ENCODE peak calls at places on chromosome 6, in four cellular contexts. One of them, this sample, is unnamed.

GRCh38 chr6:3031857-3032256 is 32.2 kb downstream of the NQO2 start:
- DNase-seq in foreskin keratinocyte: no peak
- DNase-seq in fibroblast of pulmonary artery: no peak
- DNase-seq in stimulated activated naive CD4-positive, alpha-beta T cell: peak
- DNase-seq in this sample: no peak

GRCh38 chr6:168380956-168381605 is 59.9 kb upstream of the SMOC2 start:
- DNase-seq in foreskin keratinocyte: no peak
- DNase-seq in fibroblast of pulmonary artery: no peak
- DNase-seq in stimulated activated naive CD4-positive, alpha-beta T cell: no peak
- DNase-seq in this sample: no peak

GRCh38 chr6:139925894-139926641 is 551.6 kb upstream of the CITED2 start:
- DNase-seq in foreskin keratinocyte: no peak
- DNase-seq in fibroblast of pulmonary artery: peak
- DNase-seq in stimulated activated naive CD4-positive, alpha-beta T cell: no peak
- DNase-seq in this sample: no peak

GRCh38 chr6:129440691-129441090 is 269.3 kb downstream of the ARHGAP18 start:
- DNase-seq in foreskin keratinocyte: peak
- DNase-seq in fibroblast of pulmonary artery: peak
- DNase-seq in stimulated activated naive CD4-positive, alpha-beta T cell: no peak
- DNase-seq in this sample: no peak

GRCh38 chr6:52227495-52227894 is 16.8 kb downstream of the IL17F start:
- DNase-seq in foreskin keratinocyte: no peak
- DNase-seq in fibroblast of pulmonary artery: no peak
- DNase-seq in stimulated activated naive CD4-positive, alpha-beta T cell: no peak
- DNase-seq in this sample: no peak

GRCh38 chr6:94323853-94324252 is 904.5 kb upstream of the EPHA7 start:
- DNase-seq in foreskin keratinocyte: peak
- DNase-seq in fibroblast of pulmonary artery: peak
- DNase-seq in stimulated activated naive CD4-positive, alpha-beta T cell: no peak
- DNase-seq in this sample: no peak

GRCh38 chr6:116012966-116013365 is 47.7 kb downstream of the FRK start:
- DNase-seq in foreskin keratinocyte: peak
- DNase-seq in fibroblast of pulmonary artery: no peak
- DNase-seq in stimulated activated naive CD4-positive, alpha-beta T cell: no peak
- DNase-seq in this sample: no peak

GRCh38 chr6:169160091-169160854 is 93.4 kb downstream of the THBS2 start:
- DNase-seq in foreskin keratinocyte: no peak
- DNase-seq in fibroblast of pulmonary artery: no peak
- DNase-seq in stimulated activated naive CD4-positive, alpha-beta T cell: no peak
- DNase-seq in this sample: no peak

GRCh38 chr6:88166901-88167624 is 916 bp upstream of the CNR1 start:
- DNase-seq in foreskin keratinocyte: no peak
- DNase-seq in fibroblast of pulmonary artery: no peak
- DNase-seq in stimulated activated naive CD4-positive, alpha-beta T cell: no peak
- DNase-seq in this sample: no peak

GRCh38 chr6:79598012-79598411 is 33.1 kb upstream of the SH3BGRL2 start:
- DNase-seq in foreskin keratinocyte: no peak
- DNase-seq in fibroblast of pulmonary artery: no peak
- DNase-seq in stimulated activated naive CD4-positive, alpha-beta T cell: no peak
- DNase-seq in this sample: no peak

GRCh38 chr6:39048481-39049399 is at the start of gene GLP1R:
- DNase-seq in foreskin keratinocyte: no peak
- DNase-seq in fibroblast of pulmonary artery: no peak
- DNase-seq in stimulated activated naive CD4-positive, alpha-beta T cell: no peak
- DNase-seq in this sample: no peak

GRCh38 chr6:25641940-25642666 is 9.9 kb upstream of the SCGN start:
- DNase-seq in foreskin keratinocyte: no peak
- DNase-seq in fibroblast of pulmonary artery: no peak
- DNase-seq in stimulated activated naive CD4-positive, alpha-beta T cell: no peak
- DNase-seq in this sample: no peak

GRCh38 chr6:87220997-87221396 is 65.6 kb downstream of the ZNF292 start:
- DNase-seq in foreskin keratinocyte: no peak
- DNase-seq in fibroblast of pulmonary artery: no peak
- DNase-seq in stimulated activated naive CD4-positive, alpha-beta T cell: no peak
- DNase-seq in this sample: no peak

GRCh38 chr6:36769676-36770499 is 69.4 kb downstream of the CPNE5 start:
- DNase-seq in foreskin keratinocyte: no peak
- DNase-seq in fibroblast of pulmonary artery: peak
- DNase-seq in stimulated activated naive CD4-positive, alpha-beta T cell: peak
- DNase-seq in this sample: no peak

GRCh38 chr6:43807228-43808061 is 37.4 kb downstream of the VEGFA start:
- DNase-seq in foreskin keratinocyte: peak
- DNase-seq in fibroblast of pulmonary artery: peak
- DNase-seq in stimulated activated naive CD4-positive, alpha-beta T cell: no peak
- DNase-seq in this sample: no peak

This sample was measured in T-cell.